ENCODE peak calls at places on chromosome 10, in nine cellular contexts. E is A549, P is right lobe of liver, V is dorsolateral prefrontal cortex, N is AG09309, Z is aorta, G is Panc1, X is astrocyte of the spinal cord, B is uterus. L is an unnamed sample.
A peak's percentile ranks its signal among the peaks of the same experiment; 100 is the strongest.

GRCh38 chr10:70782401-70783055 is 2.6 kb downstream of the TBATA start:
- DNase-seq in N (no peak), G (no peak), Z (peak; percentile 72), P (no peak), B (no peak), E (no peak), X (no peak), V (no peak), L (no peak)

GRCh38 chr10:68955786-68956532 is at the start of gene DDX21:
- DNase-seq in X (peak; percentile 93), P (peak; percentile 95), E (peak; percentile 98), B (peak; percentile 86), N (peak; percentile 58), Z (peak; percentile 96), V (peak; percentile 95), G (peak; percentile 86), L (peak; percentile 93)

GRCh38 chr10:53697038-53697437 is 924.5 kb upstream of the MBL2 start:
- DNase-seq in X (no peak), N (no peak), B (no peak), G (no peak), Z (no peak), V (no peak), E (no peak), P (no peak), L (no peak)

GRCh38 chr10:110758898-110759297 is 112.8 kb upstream of the PDCD4 start:
- DNase-seq in Z (no peak), X (peak; percentile 79), P (no peak), E (no peak), V (no peak), B (no peak), G (no peak), N (peak; percentile 33), L (peak; percentile 60)

GRCh38 chr10:111936143-111936542 is 247.4 kb downstream of the GPAM start:
- DNase-seq in V (no peak), Z (no peak), P (no peak), N (no peak), G (no peak), B (no peak), X (no peak), E (no peak), L (no peak)

GRCh38 chr10:18607503-18607902 is 43.9 kb downstream of the NSUN6 start:
- DNase-seq in P (no peak), Z (no peak), X (peak; percentile 87), G (no peak), E (peak; percentile 72), V (no peak), N (peak; percentile 32), B (no peak), L (peak; percentile 70)

GRCh38 chr10:120253131-120253530 is 203.9 kb upstream of the PLPP4 start:
- DNase-seq in P (no peak), B (no peak), X (no peak), Z (no peak), V (no peak), N (no peak), E (no peak), G (no peak), L (no peak)

GRCh38 chr10:31819393-31819820 is 109.2 kb downstream of the ARHGAP12 start:
- DNase-seq in X (no peak), Z (peak; percentile 84), P (no peak), E (no peak), V (no peak), B (peak; percentile 18), G (no peak), N (no peak), L (peak; percentile 15)

GRCh38 chr10:103095005-103095404 is 98.1 kb downstream of the NT5C2 start:
- DNase-seq in V (no peak), X (no peak), Z (no peak), G (no peak), E (no peak), B (no peak), P (no peak), N (no peak), L (no peak)

GRCh38 chr10:78432582-78432981 is 398.9 kb downstream of the RPS24 start:
- DNase-seq in G (no peak), N (no peak), E (no peak), X (no peak), Z (no peak), P (no peak), V (peak; percentile 23), B (no peak), L (no peak)

GRCh38 chr10:123087348-123087747 is 48.4 kb upstream of the HMX3 start:
- DNase-seq in Z (no peak), E (no peak), B (no peak), G (no peak), N (no peak), P (no peak), X (no peak), V (no peak), L (no peak)

GRCh38 chr10:22341190-22341935 is 3.9 kb upstream of the SPAG6 start:
- DNase-seq in E (peak; percentile 44), B (no peak), V (no peak), X (no peak), P (no peak), G (no peak), N (no peak), Z (no peak), L (peak; percentile 12)

GRCh38 chr10:8054498-8055407 is at the start of gene GATA3:
- DNase-seq in E (peak; percentile 88), G (no peak), N (no peak), B (no peak), Z (peak; percentile 69), P (no peak), V (no peak), X (peak; percentile 63), L (peak; percentile 59)

GRCh38 chr10:8056378-8056777 is 1.9 kb downstream of the GATA3 start:
- DNase-seq in E (no peak), G (no peak), Z (no peak), X (no peak), P (no peak), V (no peak), N (no peak), B (no peak), L (no peak)

GRCh38 chr10:8056891-8057331 is 2.4 kb downstream of the GATA3 start:
- DNase-seq in V (no peak), N (no peak), G (no peak), P (no peak), X (no peak), B (no peak), E (no peak), Z (no peak), L (no peak)

GRCh38 chr10:8054243-8054497 is 318 bp upstream of the GATA3 start:
- DNase-seq in Z (no peak), N (no peak), X (peak; percentile 39), E (peak; percentile 76), G (no peak), P (no peak), V (no peak), B (no peak), L (peak; percentile 42)

DNA sequence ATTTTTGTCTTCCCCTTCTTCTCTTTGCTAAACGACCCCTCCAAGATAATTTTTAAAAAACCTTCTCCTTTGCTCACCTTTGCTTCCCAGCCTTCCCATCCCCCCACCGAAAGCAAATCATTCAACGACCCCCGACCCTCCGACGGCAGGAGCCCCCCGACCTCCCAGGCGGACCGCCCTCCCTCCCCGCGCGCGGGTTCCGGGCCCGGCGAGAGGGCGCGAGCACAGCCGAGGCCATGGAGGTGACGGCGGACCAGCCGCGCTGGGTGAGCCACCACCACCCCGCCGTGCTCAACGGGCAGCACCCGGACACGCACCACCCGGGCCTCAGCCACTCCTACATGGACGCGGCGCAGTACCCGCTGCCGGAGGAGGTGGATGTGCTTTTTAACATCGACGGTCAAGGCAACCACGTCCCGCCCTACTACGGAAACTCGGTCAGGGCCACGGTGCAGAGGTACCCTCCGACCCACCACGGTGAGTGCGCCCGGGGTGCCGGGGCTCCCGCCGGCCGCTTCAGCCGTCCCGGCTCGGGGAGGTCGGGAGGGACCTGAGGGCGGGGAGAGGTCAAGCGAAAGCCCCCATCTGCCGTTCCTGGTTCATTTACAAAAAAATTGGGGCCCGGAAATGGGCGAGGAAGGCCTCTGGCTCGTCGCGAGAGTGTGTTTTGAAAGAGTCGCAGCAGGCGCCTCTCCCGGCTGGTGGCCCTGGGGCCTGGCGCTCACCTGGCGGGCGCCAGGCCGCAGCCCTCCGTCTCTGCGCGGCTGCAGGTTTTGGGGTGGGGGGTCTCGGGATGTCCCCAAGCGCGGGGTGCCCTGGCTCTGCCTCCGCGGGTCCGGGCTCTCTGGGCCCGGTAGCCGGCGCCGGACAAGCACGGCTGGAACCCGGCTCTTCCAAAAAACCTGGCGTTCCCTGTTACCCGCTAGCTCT is 1.2 kb downstream of the GATA3 start:
- DNase-seq in V (no peak), B (no peak), X (no peak), Z (peak; percentile 61), E (no peak), P (no peak), N (no peak), G (no peak), L (no peak)
- H3K4me3 ChIP-seq in V (no peak overlapping the region), B (no peak overlapping the region), X (peak overlapping the region; percentile 45), Z (no peak overlapping the region), E (peak overlapping the region; percentile 75), P (peak overlapping the region; percentile 49), N (no peak overlapping the region), G (peak overlapping the region; percentile 94), L (no peak overlapping the region)

DNA sequence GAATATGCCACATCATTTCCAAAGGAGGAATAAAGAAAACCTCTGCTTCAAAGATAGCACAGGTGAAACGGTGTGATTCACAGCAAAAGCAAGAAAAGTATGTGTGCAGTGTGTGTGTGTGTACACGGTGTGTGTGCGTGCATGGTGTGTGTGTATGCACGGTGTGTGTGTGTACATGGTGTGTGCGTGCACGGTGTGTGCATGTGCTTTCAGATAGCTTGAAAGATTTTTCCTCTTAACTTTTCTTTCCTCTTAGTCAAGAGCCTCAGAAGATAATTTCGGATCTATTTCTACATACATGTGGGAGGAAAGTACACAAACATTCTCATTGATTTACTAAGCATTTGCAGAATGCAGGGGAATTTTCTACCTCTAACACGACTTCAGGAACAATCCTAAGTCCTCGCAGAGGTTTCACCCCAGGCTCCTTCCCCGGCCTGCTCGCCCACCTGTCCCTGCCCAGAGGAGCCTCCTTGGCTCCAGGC is 2.9 kb downstream of the FGFR2 start:
- DNase-seq in P (no peak), Z (no peak), B (no peak), G (no peak), V (no peak), N (no peak), E (no peak), X (no peak), L (no peak)
- H3K4me3 ChIP-seq in P (peak overlapping the region; percentile 59), Z (no peak overlapping the region), B (peak overlapping the region; percentile 68), G (no peak overlapping the region), V (peak overlapping the region; percentile 88), N (no peak overlapping the region), E (no peak overlapping the region), X (no peak overlapping the region), L (no peak overlapping the region)

DNA sequence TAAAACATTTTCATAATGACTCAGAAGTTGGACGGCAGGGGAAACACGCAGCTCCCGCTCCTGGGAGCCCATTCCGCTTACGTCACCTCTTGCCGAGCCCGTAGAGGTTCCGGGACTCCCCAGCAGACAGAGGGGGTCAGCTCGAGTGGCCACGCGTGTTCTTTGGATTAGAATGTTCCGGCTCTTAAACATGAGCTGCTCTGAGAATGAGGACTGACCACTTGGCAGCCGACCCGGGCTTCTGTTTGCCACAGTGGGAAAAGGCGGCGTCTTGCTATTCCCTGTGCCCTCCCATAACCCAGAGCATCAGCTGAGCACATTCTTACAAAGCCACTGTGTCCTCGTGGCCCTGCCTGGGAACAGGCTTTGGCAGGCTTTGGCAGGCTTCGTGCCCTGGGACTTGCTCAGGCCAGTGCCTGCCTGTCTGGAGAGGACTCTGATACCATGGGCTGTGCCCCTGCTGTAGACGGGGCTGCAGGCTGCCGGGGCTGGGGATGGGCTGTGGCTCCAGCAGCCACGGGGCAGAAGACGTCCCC is 40.1 kb downstream of the PFKP start:
- DNase-seq in E (peak; percentile 88), X (peak; percentile 99), P (peak; percentile 85), B (peak; percentile 75), N (peak; percentile 90), G (no peak), V (peak; percentile 76), Z (peak; percentile 96), L (peak; percentile 96)
- H3K4me3 ChIP-seq in E (peak overlapping the region; percentile 15), X (no peak overlapping the region), P (no peak overlapping the region), B (no peak overlapping the region), N (peak overlapping the region; percentile 4), G (no peak overlapping the region), V (peak overlapping the region; percentile 50), Z (no peak overlapping the region), L (peak overlapping the region; percentile 4)

GRCh38 chr10:59560990-59561389 is 148.7 kb downstream of the SLC16A9 start:
- DNase-seq in X (no peak), B (no peak), N (no peak), E (no peak), P (no peak), G (no peak), Z (no peak), V (no peak), L (no peak)
- H3K4me3 ChIP-seq in X (no peak overlapping the region), B (no peak overlapping the region), N (no peak overlapping the region), E (no peak overlapping the region), P (no peak overlapping the region), G (no peak overlapping the region), Z (no peak overlapping the region), V (no peak overlapping the region), L (no peak overlapping the region)